ENCODE peak calls at places on chromosomes 4 and X, in six cellular contexts. U, V, D, P, B and K are unnamed samples.

GRCh38 chrX:100445593-100445992 is 35.5 kb upstream of the PCDH19 start:
- DNase-seq in B (peak), P (no peak), V (no peak), U (no peak), D (peak), K (no peak)

GRCh38 chr4:159582685-159583084 is 479.8 kb downstream of the RAPGEF2 start:
- DNase-seq in D (no peak), P (no peak), B (no peak), U (no peak), V (no peak), K (no peak)

GRCh38 chr4:145984563-145984962 is 45.9 kb upstream of the ZNF827 start:
- DNase-seq in D (no peak), B (no peak), V (no peak), U (no peak), P (no peak), K (no peak)

GRCh38 chrX:84188320-84188834 is 378 bp upstream of the RPS6KA6 start:
- DNase-seq in U (peak), V (peak), B (peak), P (peak), D (peak), K (peak)

GRCh38 chrX:46198858-46199257 is 346.4 kb downstream of the ZNF674 start:
- DNase-seq in B (peak), V (no peak), U (peak), P (no peak), D (peak), K (no peak)

GRCh38 chr4:104486702-104487101 is 8.0 kb downstream of the CXXC4 start:
- DNase-seq in P (no peak), U (no peak), V (no peak), B (no peak), D (no peak), K (no peak)

GRCh38 chrX:131572372-131573014 is 28.6 kb downstream of the OR13H1 start:
- DNase-seq in D (peak), U (no peak), B (no peak), V (no peak), P (no peak), K (no peak)

GRCh38 chr4:177239878-177240277 is 69.8 kb upstream of the NEIL3 start:
- DNase-seq in U (peak), B (no peak), V (no peak), D (no peak), P (no peak), K (no peak)

GRCh38 chr4:110733901-110734300 is 111.0 kb upstream of the PITX2 start:
- DNase-seq in B (no peak), D (peak), P (no peak), U (peak), V (no peak), K (no peak)

GRCh38 chr4:110735691-110736090 is 112.8 kb upstream of the PITX2 start:
- DNase-seq in P (no peak), V (no peak), B (no peak), U (no peak), D (no peak), K (no peak)

GRCh38 chr4:110742148-110742547 is 119.3 kb upstream of the PITX2 start:
- DNase-seq in B (peak), P (no peak), D (peak), U (no peak), V (no peak), K (no peak)

DNA sequence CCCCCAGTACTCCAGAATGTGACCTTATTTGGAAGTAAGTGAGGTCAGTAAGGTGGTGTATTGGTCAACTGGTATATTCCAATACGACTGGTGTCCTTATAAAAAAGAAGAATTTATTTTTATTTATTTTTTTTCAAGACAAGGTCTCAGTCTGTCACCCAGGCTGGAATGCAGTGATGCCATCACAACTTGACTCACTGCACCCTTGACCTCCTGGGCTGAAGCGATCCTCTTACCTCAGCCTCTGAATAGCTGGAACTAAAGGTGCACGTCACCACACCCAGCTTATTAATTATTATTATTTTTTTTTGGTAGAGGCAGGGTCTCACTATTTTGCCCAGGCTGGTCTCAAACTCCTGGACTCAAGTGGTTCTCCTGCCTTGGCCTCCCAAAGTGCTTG is 115.1 kb upstream of the PITX2 start:
- DNase-seq in V (no peak), D (no peak), B (no peak), P (no peak), U (no peak), K (no peak)
- TF ChIP-seq CTCF in V (no peak), D (no peak), B (no peak), P (no peak), U (no peak), K (no peak)

GRCh38 chr4:17785858-17786257 is 4.4 kb upstream of the FAM184B start:
- DNase-seq in V (no peak), B (no peak), U (no peak), P (no peak), D (no peak), K (no peak)
- TF ChIP-seq CTCF in V (no peak), B (peak), U (no peak), P (no peak), D (peak), K (no peak)

GRCh38 chr4:2281575-2282343 is 19.9 kb upstream of the MXD4 start:
- DNase-seq in D (no peak), U (peak), V (no peak), B (no peak), P (no peak), K (no peak)
- TF ChIP-seq CTCF in D (no peak), U (peak), V (no peak), B (no peak), P (no peak), K (peak)

GRCh38 chr4:86661418-86661817 is 67.3 kb downstream of the PTPN13 start:
- DNase-seq in D (peak), U (no peak), V (no peak), P (no peak), B (peak), K (no peak)
- TF ChIP-seq CTCF in D (no peak), U (no peak), V (no peak), P (no peak), B (no peak), K (no peak)

DNA sequence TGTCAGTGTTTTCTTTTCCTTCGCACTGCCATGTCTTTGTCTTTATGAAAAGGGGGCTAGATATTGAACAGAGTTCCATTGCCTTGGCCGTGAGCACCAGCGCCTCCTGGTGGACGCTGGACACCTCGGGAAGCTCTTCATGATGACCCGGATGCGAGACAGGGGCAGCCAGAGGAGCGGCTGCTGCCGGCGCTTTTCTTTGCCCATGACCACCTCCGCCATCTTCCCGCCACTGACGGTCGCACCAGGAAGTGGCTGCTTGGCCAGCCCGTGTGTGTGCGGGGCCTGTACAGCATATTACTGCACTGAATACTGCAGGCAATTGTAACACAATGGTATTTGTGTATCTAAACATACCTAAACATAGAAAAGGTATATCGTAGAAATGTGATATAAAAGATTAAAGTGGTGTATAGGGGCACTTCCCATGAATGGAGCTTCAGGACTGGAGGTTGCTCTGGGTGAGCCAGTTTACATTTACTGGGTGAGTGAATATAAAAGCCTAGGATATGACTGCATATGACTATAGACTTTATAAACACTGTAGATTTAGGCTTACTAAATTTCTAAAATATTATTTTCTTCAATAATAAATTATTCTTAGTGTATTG is 15.8 kb upstream of the GRIA2 start:
- DNase-seq in P (peak), D (peak), V (peak), B (peak), U (peak), K (peak)
- TF ChIP-seq CTCF in P (peak), D (peak), V (peak), B (no peak), U (peak), K (peak)

GRCh38 chrX:10387011-10387410 is 230.2 kb downstream of the CLCN4 start:
- DNase-seq in V (no peak), U (peak), D (peak), P (peak), B (peak), K (no peak)

GRCh38 chrX:10379848-10380247 is 223.1 kb downstream of the CLCN4 start:
- DNase-seq in U (no peak), B (no peak), V (no peak), D (no peak), P (no peak), K (no peak)

GRCh38 chrX:10377427-10377826 is 220.7 kb downstream of the CLCN4 start:
- DNase-seq in V (no peak), B (no peak), D (no peak), P (no peak), U (no peak), K (no peak)

GRCh38 chrX:10381218-10381617 is 224.4 kb downstream of the CLCN4 start:
- DNase-seq in V (no peak), U (no peak), D (peak), P (no peak), B (peak), K (no peak)
- TF ChIP-seq CTCF in V (no peak), U (no peak), D (no peak), P (no peak), B (no peak), K (no peak)

GRCh38 chr4:95585016-95585695 is 36.4 kb upstream of the UNC5C start:
- DNase-seq in V (no peak), D (peak), B (peak), P (no peak), U (peak), K (no peak)
- TF ChIP-seq CTCF in V (no peak), D (no peak), B (no peak), P (no peak), U (no peak), K (no peak)

GRCh38 chr4:37781134-37781455 is 45.4 kb upstream of the PGM2 start:
- DNase-seq in P (no peak), D (no peak), B (no peak), U (no peak), V (no peak), K (no peak)

GRCh38 chr4:37780444-37781133 is 45.9 kb upstream of the PGM2 start:
- DNase-seq in V (no peak), P (no peak), D (no peak), B (peak), U (peak), K (no peak)
- TF ChIP-seq CTCF in V (no peak), P (no peak), D (no peak), B (peak), U (peak), K (no peak)